ENCODE peak calls at places on chromosomes 7 and 10, in six cellular contexts. K is cardiac muscle cell; J is HL-60; H is LoVo; X is Kasumi-1; Y is stimulated activated CD4-positive, alpha-beta T cell treated with anti-CD3 and anti-CD28 coated beads, TNF-alpha, amount 100 ng/mL, for 24 hours. Q is an unnamed sample.

GRCh38 chr10:122113161-122113944 is 124.4 kb downstream of the TACC2 start:
- DNase-seq in K (peak; percentile 74), J (no peak), H (peak; percentile 71), X (no peak), Y (no peak), Q (no peak)

GRCh38 chr7:91355680-91356435 is 91.6 kb downstream of the FZD1 start:
- DNase-seq in K (no peak), J (no peak), H (no peak), X (no peak), Y (no peak), Q (no peak)

GRCh38 chr7:112143567-112143966 is 62.6 kb downstream of the DOCK4 start:
- DNase-seq in K (peak; percentile 86), J (no peak), H (no peak), X (no peak), Y (no peak), Q (no peak)

GRCh38 chr7:5426226-5426475 is 2.5 kb upstream of the TNRC18 start:
- DNase-seq in K (no peak), J (no peak), H (peak; percentile 71), X (no peak), Y (no peak), Q (no peak)

GRCh38 chr7:757741-758163 is 30.7 kb upstream of the PRKAR1B start:
- DNase-seq in K (no peak), J (no peak), H (no peak), X (no peak), Y (no peak), Q (no peak)

GRCh38 chr10:35572583-35572982 is 32.6 kb upstream of the GJD4 start:
- DNase-seq in K (peak; percentile 6), J (no peak), H (no peak), X (no peak), Y (no peak), Q (no peak)

GRCh38 chr7:149868638-149869290 is 5.0 kb upstream of the ATP6V0E2 start:
- DNase-seq in K (no peak), J (no peak), H (no peak), X (no peak), Y (no peak), Q (no peak)

GRCh38 chr10:94131885-94132284 is 138.2 kb downstream of the PLCE1 start:
- DNase-seq in K (peak; percentile 69), J (no peak), H (no peak), X (no peak), Y (no peak), Q (no peak)

GRCh38 chr10:99730026-99730425 is 1.9 kb downstream of the COX15 start:
- DNase-seq in K (peak; percentile 11), J (no peak), H (no peak), X (no peak), Y (no peak), Q (no peak)

GRCh38 chr7:8443871-8444756 is 10.7 kb downstream of the NXPH1 start:
- DNase-seq in K (no peak), J (no peak), H (no peak), X (no peak), Y (no peak), Q (no peak)

GRCh38 chr7:105905209-105905910 is 29.0 kb upstream of the ATXN7L1 start:
- DNase-seq in K (no peak), J (no peak), H (no peak), X (no peak), Y (no peak), Q (no peak)